ENCODE peak calls at places on chromosome 1, in eight cellular contexts. U is adrenal gland, L is GM23248, P is colonic mucosa, H is lower lobe of right lung, E is PC-9, J is A549, S is tibial nerve. Q is an unnamed sample.

GRCh38 chr1:11134352-11135266 is 34.9 kb upstream of the EXOSC10 start:
- DNase-seq in P (no peak), S (peak; percentile 38), U (peak; percentile 31), L (peak; percentile 47), E (peak; percentile 76), J (no peak), H (no peak), Q (no peak)

GRCh38 chr1:229567109-229567868 is 8.8 kb upstream of the ABCB10 start:
- DNase-seq in L (no peak), S (no peak), J (no peak), U (no peak), H (no peak), P (no peak), E (no peak), Q (no peak)

GRCh38 chr1:2474933-2475371 is 1.1 kb upstream of the PLCH2 start:
- DNase-seq in P (no peak), U (peak; percentile 99), S (no peak), J (no peak), L (peak; percentile 30), H (no peak), E (no peak), Q (no peak)

GRCh38 chr1:16386454-16387113 is 19.5 kb downstream of the SZRD1 start:
- DNase-seq in U (peak; percentile 87), L (peak; percentile 94), H (no peak), P (no peak), S (no peak), J (peak; percentile 59), E (no peak), Q (no peak)

GRCh38 chr1:15524283-15525042 is 448 bp upstream of the CASP9 start:
- DNase-seq in L (peak; percentile 100), E (peak; percentile 83), U (peak; percentile 99), H (peak; percentile 100), P (peak; percentile 100), S (peak; percentile 100), J (peak; percentile 98), Q (peak; percentile 99)

GRCh38 chr1:155873860-155874259 is 14.5 kb downstream of the SYT11 start:
- DNase-seq in H (no peak), J (no peak), P (peak; percentile 35), U (no peak), S (no peak), E (no peak), L (peak; percentile 44), Q (no peak)

GRCh38 chr1:16189003-16189402 is 23.4 kb downstream of the ARHGEF19 start:
- DNase-seq in E (peak; percentile 87), L (peak; percentile 61), S (no peak), P (peak; percentile 82), J (peak; percentile 89), H (no peak), U (no peak), Q (no peak)

GRCh38 chr1:178192686-178193085 is 98.8 kb downstream of the RASAL2 start:
- DNase-seq in L (peak; percentile 87), S (no peak), P (peak; percentile 52), U (peak; percentile 65), H (no peak), J (peak; percentile 87), E (peak; percentile 90), Q (peak; percentile 5)

GRCh38 chr1:175839678-175840669 is 96.6 kb upstream of the TNR start:
- DNase-seq in U (no peak), P (peak; percentile 74), H (no peak), L (no peak), S (no peak), E (peak; percentile 47), J (no peak), Q (no peak)

GRCh38 chr1:171985639-171986038 is 144.3 kb downstream of the DNM3 start:
- DNase-seq in U (peak; percentile 41), S (no peak), J (peak; percentile 45), E (no peak), L (peak; percentile 34), H (no peak), P (no peak), Q (peak; percentile 3)

GRCh38 chr1:97632776-97633175 is 288.1 kb downstream of the DPYD start:
- DNase-seq in J (no peak), S (no peak), H (no peak), P (no peak), U (no peak), L (no peak), E (no peak), Q (no peak)

GRCh38 chr1:5617179-5618015 is 374.8 kb downstream of the NPHP4 start:
- DNase-seq in E (no peak), P (no peak), L (no peak), H (no peak), S (no peak), J (no peak), U (no peak), Q (no peak)

GRCh38 chr1:243323481-243323880 is 67.6 kb downstream of the SDCCAG8 start:
- DNase-seq in H (no peak), L (no peak), U (no peak), S (no peak), E (no peak), J (no peak), P (no peak), Q (no peak)

GRCh38 chr1:30388386-30388785 is 335.0 kb downstream of the MATN1 start:
- DNase-seq in L (no peak), S (no peak), U (no peak), E (no peak), H (no peak), J (no peak), P (no peak), Q (no peak)

GRCh38 chr1:114749835-114750234 is 7.9 kb downstream of the CSDE1 start:
- DNase-seq in U (no peak), P (no peak), L (no peak), S (no peak), E (no peak), J (no peak), H (no peak), Q (no peak)

GRCh38 chr1:114755006-114755936 is 2.5 kb downstream of the CSDE1 start:
- DNase-seq in S (no peak), J (no peak), H (no peak), P (no peak), U (no peak), E (peak; percentile 58), L (peak; percentile 47), Q (peak; percentile 16)

GRCh38 chr1:114750780-114751179 is 7.0 kb downstream of the CSDE1 start:
- DNase-seq in L (no peak), S (no peak), U (no peak), H (no peak), J (no peak), P (no peak), E (no peak), Q (no peak)

GRCh38 chr1:114756009-114756892 is 1.5 kb downstream of the CSDE1 start:
- DNase-seq in J (no peak), H (no peak), U (no peak), P (no peak), S (no peak), E (no peak), L (peak; percentile 32), Q (peak; percentile 49)

DNA sequence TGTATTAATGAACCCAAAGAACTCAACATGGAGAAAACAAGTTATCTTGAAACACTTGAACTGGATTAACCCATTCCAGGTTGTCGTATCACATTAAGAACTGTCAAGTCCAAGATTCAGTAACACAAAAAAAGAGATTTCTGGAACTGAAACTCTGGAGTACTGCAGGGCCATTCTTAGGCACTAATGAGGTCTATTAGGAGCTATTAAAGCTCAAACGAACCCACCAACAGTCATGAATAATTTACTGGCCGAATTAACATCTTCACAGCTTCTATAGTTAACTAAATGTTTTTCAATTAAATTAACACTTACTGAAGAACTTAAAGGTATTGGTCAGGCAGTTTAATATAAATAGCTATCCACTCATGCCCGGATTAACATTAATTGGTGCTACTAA is 4.6 kb downstream of the CSDE1 start:
- DNase-seq in S (no peak), H (no peak), J (no peak), U (no peak), P (no peak), E (no peak), L (no peak), Q (no peak)
- H3K4me1 ChIP-seq in S (peaks cover 61% of the 10 kb centered on the region), H (peaks cover 88% of the 10 kb centered on the region), J (peaks cover 28% of the 10 kb centered on the region), U (peaks cover 45% of the 10 kb centered on the region), P (peaks cover 8% of the 10 kb centered on the region), E (peaks cover 26% of the 10 kb centered on the region), L (peaks cover 35% of the 10 kb centered on the region), Q (peaks cover 42% of the 10 kb centered on the region)

GRCh38 chr1:21906173-21907078 is 30.7 kb downstream of the HSPG2 start:
- DNase-seq in P (peak; percentile 56), J (no peak), E (no peak), S (peak; percentile 76), L (peak; percentile 94), U (no peak), H (no peak), Q (no peak)

GRCh38 chr1:21907079-21907418 is 30.1 kb downstream of the HSPG2 start:
- DNase-seq in U (no peak), S (no peak), H (no peak), J (no peak), P (no peak), L (no peak), E (no peak), Q (no peak)

GRCh38 chr1:21903638-21904474 is 33.3 kb downstream of the HSPG2 start:
- DNase-seq in S (no peak), E (no peak), L (no peak), H (no peak), U (no peak), P (no peak), J (no peak), Q (no peak)

GRCh38 chr1:21904475-21904724 is 32.7 kb downstream of the HSPG2 start:
- DNase-seq in P (peak; percentile 89), S (no peak), J (no peak), U (no peak), E (no peak), L (peak; percentile 6), H (no peak), Q (no peak)

GRCh38 chr1:21904725-21905520 is 32.2 kb downstream of the HSPG2 start:
- DNase-seq in S (no peak), P (peak; percentile 84), U (peak; percentile 79), L (peak; percentile 92), J (peak; percentile 67), E (peak; percentile 79), H (no peak), Q (no peak)
- H3K4me1 ChIP-seq in S (peaks cover 98% of the 10 kb centered on the region), P (peaks cover 23% of the 10 kb centered on the region), U (peaks cover 13% of the 10 kb centered on the region), L (peaks cover 67% of the 10 kb centered on the region), J (peaks cover 19% of the 10 kb centered on the region), E (no peaks in the 10 kb centered on the region), H (peaks cover 94% of the 10 kb centered on the region), Q (no peaks in the 10 kb centered on the region)

GRCh38 chr1:18724001-18724411 is 93.4 kb downstream of the PAX7 start:
- DNase-seq in E (no peak), U (no peak), P (no peak), S (no peak), L (no peak), H (no peak), J (no peak), Q (no peak)
- H3K4me1 ChIP-seq in E (no peaks in the 10 kb centered on the region), U (no peaks in the 10 kb centered on the region), P (no peaks in the 10 kb centered on the region), S (no peaks in the 10 kb centered on the region), L (no peaks in the 10 kb centered on the region), H (no peaks in the 10 kb centered on the region), J (peaks cover 14% of the 10 kb centered on the region), Q (no peaks in the 10 kb centered on the region)

GRCh38 chr1:160863422-160864131 is 890 bp upstream of the CD244 start:
- DNase-seq in E (no peak), J (no peak), P (no peak), H (no peak), S (no peak), L (no peak), U (no peak), Q (no peak)
- H3K4me1 ChIP-seq in E (no peaks in the 10 kb centered on the region), J (peaks cover 17% of the 10 kb centered on the region), P (no peaks in the 10 kb centered on the region), H (peaks cover 11% of the 10 kb centered on the region), S (no peaks in the 10 kb centered on the region), L (no peaks in the 10 kb centered on the region), U (no peaks in the 10 kb centered on the region), Q (no peaks in the 10 kb centered on the region)

DNA sequence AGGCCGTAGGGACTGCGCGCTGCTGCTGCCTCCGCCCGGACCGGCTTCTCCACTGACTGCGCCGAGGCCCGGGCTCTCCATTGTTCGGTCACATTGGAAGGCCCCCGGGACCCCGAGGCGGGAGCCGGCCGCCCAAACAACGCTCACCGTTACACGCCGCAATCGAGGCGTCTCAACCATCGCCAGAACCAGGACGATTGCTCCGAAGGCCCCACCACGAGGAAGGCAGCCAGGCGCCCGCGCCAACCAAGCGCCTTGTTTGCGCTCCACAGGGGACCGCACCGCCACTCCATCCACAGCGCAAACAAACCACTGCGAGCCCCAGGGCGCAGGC is 595 bp downstream of the GLUL start:
- DNase-seq in J (no peak), S (peak; percentile 29), H (peak; percentile 48), P (no peak), E (no peak), L (no peak), U (no peak), Q (no peak)
- H3K4me1 ChIP-seq in J (peaks cover 5% of the 10 kb centered on the region), S (peaks cover 32% of the 10 kb centered on the region), H (peaks cover 51% of the 10 kb centered on the region), P (no peaks in the 10 kb centered on the region), E (peaks cover 19% of the 10 kb centered on the region), L (peaks cover 9% of the 10 kb centered on the region), U (peaks cover 5% of the 10 kb centered on the region), Q (no peaks in the 10 kb centered on the region)